ENCODE peak calls at places on chromosomes 2 and 18, in nine cellular contexts. J is nucleus accumbens; W is lung microvascular endothelial cell; E is NCI-H2029 treated with DMSO at 0.1 percent for 48 hours; H is choroid plexus epithelial cell; D is stimulated activated CD4-positive, alpha-beta T cell treated with anti-CD3 and anti-CD28 coated beads, Interleukin-2, amount 100 ng/mL, for 48 hours; L is amygdala; X is HCEC 1CT; Y is left cardiac atrium. B is an unnamed sample.

GRCh38 chr18:78113445-78113844 is 863.8 kb downstream of the GALR1 start:
- DNase-seq in J (no peak), W (no peak), E (no peak), H (no peak), D (no peak), L (no peak), X (no peak), Y (no peak), B (no peak)

GRCh38 chr2:156346731-156347130 is 14.2 kb upstream of the NR4A2 start:
- DNase-seq in J (no peak), W (no peak), E (no peak), H (no peak), D (no peak), L (no peak), X (no peak), Y (no peak), B (no peak)

GRCh38 chr2:237964578-237965404 is 2.0 kb upstream of the UBE2F start:
- DNase-seq in J (no peak), W (no peak), E (no peak), H (peak; percentile 31), D (no peak), L (no peak), X (peak; percentile 89), Y (no peak), B (no peak)

GRCh38 chr2:118249970-118250369 is 161.7 kb downstream of the INSIG2 start:
- DNase-seq in J (no peak), W (no peak), E (no peak), H (peak; percentile 9), D (no peak), L (no peak), X (no peak), Y (no peak), B (no peak)

GRCh38 chr2:237488295-237488694 is 1.2 kb downstream of the MLPH start:
- DNase-seq in J (no peak), W (no peak), E (no peak), H (no peak), D (no peak), L (no peak), X (no peak), Y (peak; percentile 22), B (no peak)

GRCh38 chr2:241770185-241770935 is 6.3 kb upstream of the GAL3ST2 start:
- DNase-seq in J (no peak), W (no peak), E (no peak), H (no peak), D (no peak), L (no peak), X (no peak), Y (peak; percentile 20), B (no peak)

GRCh38 chr2:231674587-231675334 is 33.6 kb upstream of the PTMA start:
- DNase-seq in J (peak; percentile 38), W (peak; percentile 60), E (no peak), H (peak; percentile 61), D (peak; percentile 67), L (peak; percentile 51), X (peak; percentile 26), Y (peak; percentile 77), B (no peak)

GRCh38 chr2:85921659-85922058 is 32.9 kb upstream of the ST3GAL5 start:
- DNase-seq in J (no peak), W (no peak), E (no peak), H (no peak), D (no peak), L (no peak), X (no peak), Y (no peak), B (no peak)

GRCh38 chr2:86300496-86300895 is 36.9 kb downstream of the REEP1 start:
- DNase-seq in J (no peak), W (no peak), E (no peak), H (no peak), D (no peak), L (no peak), X (no peak), Y (no peak), B (no peak)

GRCh38 chr18:30748541-30748940 is 294.0 kb downstream of the DSC3 start:
- DNase-seq in J (no peak), W (no peak), E (no peak), H (no peak), D (no peak), L (no peak), X (no peak), Y (no peak), B (no peak)

GRCh38 chr2:45729753-45730512 is 78.5 kb downstream of the PRKCE start:
- DNase-seq in J (no peak), W (peak; percentile 21), E (no peak), H (peak; percentile 41), D (no peak), L (no peak), X (peak; percentile 29), Y (no peak), B (no peak)

GRCh38 chr2:156340818-156341481 is 8.4 kb upstream of the NR4A2 start:
- DNase-seq in J (no peak), W (peak; percentile 40), E (peak; percentile 66), H (peak; percentile 40), D (no peak), L (no peak), X (peak; percentile 64), Y (no peak), B (no peak)

GRCh38 chr2:105768961-105769452 is 24.3 kb downstream of the NCK2 start:
- DNase-seq in J (no peak), W (no peak), E (no peak), H (no peak), D (no peak), L (no peak), X (no peak), Y (no peak), B (no peak)

GRCh38 chr2:55425449-55425848 is 5.8 kb upstream of the CCDC88A start:
- DNase-seq in J (no peak), W (peak; percentile 82), E (no peak), H (peak; percentile 91), D (no peak), L (no peak), X (peak; percentile 99), Y (no peak), B (no peak)

GRCh38 chr2:239609162-239609561 is 208.3 kb upstream of the HDAC4 start:
- DNase-seq in J (no peak), W (no peak), E (no peak), H (no peak), D (no peak), L (no peak), X (no peak), Y (no peak), B (no peak)

GRCh38 chr18:62409821-62410220 is 84.7 kb downstream of the TNFRSF11A start:
- DNase-seq in J (no peak), W (no peak), E (no peak), H (peak; percentile 18), D (no peak), L (no peak), X (no peak), Y (no peak), B (no peak)

GRCh38 chr2:46119453-46119852 is 177.8 kb upstream of the EPAS1 start:
- DNase-seq in J (no peak), W (no peak), E (no peak), H (peak; percentile 85), D (no peak), L (no peak), X (no peak), Y (no peak), B (no peak)

GRCh38 chr2:132815522-132815921 is 145.5 kb upstream of the LYPD1 start:
- DNase-seq in J (peak; percentile 81), W (peak; percentile 6), E (no peak), H (peak; percentile 56), D (no peak), L (no peak), X (peak; percentile 62), Y (no peak), B (no peak)

GRCh38 chr2:127040169-127040568 is 66.8 kb downstream of the BIN1 start:
- DNase-seq in J (no peak), W (no peak), E (no peak), H (no peak), D (no peak), L (no peak), X (no peak), Y (no peak), B (no peak)

GRCh38 chr2:215749092-215749957 is 264.0 kb downstream of the MREG start:
- DNase-seq in J (no peak), W (no peak), E (no peak), H (peak; percentile 73), D (no peak), L (no peak), X (peak; percentile 29), Y (peak; percentile 76), B (no peak)

GRCh38 chr2:157898591-157898996 is 22.5 kb upstream of the ACVR1 start:
- DNase-seq in J (peak; percentile 22), W (peak; percentile 76), E (no peak), H (peak; percentile 91), D (peak; percentile 53), L (no peak), X (peak; percentile 87), Y (peak; percentile 40), B (peak; percentile 36)

GRCh38 chr2:26720322-26721166 is 28.0 kb downstream of the KCNK3 start:
- DNase-seq in J (peak; percentile 17), W (peak; percentile 77), E (peak; percentile 54), H (peak; percentile 95), D (no peak), L (no peak), X (peak; percentile 66), Y (peak; percentile 92), B (no peak)

GRCh38 chr18:9673296-9674251 is 34.5 kb upstream of the RAB31 start:
- DNase-seq in J (no peak), W (peak; percentile 74), E (no peak), H (peak; percentile 64), D (peak; percentile 7), L (no peak), X (peak; percentile 83), Y (no peak), B (no peak)

GRCh38 chr18:13597068-13597467 is 129.3 kb downstream of the FAM210A start:
- DNase-seq in J (no peak), W (no peak), E (no peak), H (no peak), D (no peak), L (no peak), X (no peak), Y (no peak), B (no peak)

GRCh38 chr18:22813648-22814328 is 119.3 kb upstream of the RBBP8 start:
- DNase-seq in J (no peak), W (peak; percentile 67), E (no peak), H (peak; percentile 76), D (no peak), L (no peak), X (peak; percentile 56), Y (no peak), B (no peak)

GRCh38 chr2:121247971-121248370 is 37.0 kb downstream of the TFCP2L1 start:
- DNase-seq in J (no peak), W (no peak), E (no peak), H (no peak), D (no peak), L (no peak), X (no peak), Y (no peak), B (no peak)

GRCh38 chr2:50591642-50592041 is 440.3 kb downstream of the NRXN1 start:
- DNase-seq in J (peak; percentile 43), W (no peak), E (no peak), H (no peak), D (no peak), L (no peak), X (no peak), Y (peak; percentile 68), B (no peak)

B was measured in smooth muscle cell of the brain vasculature.